ENCODE peak calls at places on chromosome 17, in ten cellular contexts. Q, O, B, A, V, U, T, L, K and G are unnamed samples. For H3K4me1, the result is how much of the 10 kb centered on the place peaks cover.

GRCh38 chr17:17751489-17751995 is 70.3 kb downstream of the RAI1 start:
- DNase-seq in L (no peak), V (no peak), K (no peak), U (no peak), T (no peak), Q (no peak), B (no peak), A (no peak), O (no peak), G (no peak)

GRCh38 chr17:31900877-31901276 is 631 bp downstream of the UTP6 start:
- DNase-seq in O (no peak), V (no peak), A (no peak), U (peak), B (peak), L (no peak), K (no peak), T (peak), Q (no peak), G (no peak)

GRCh38 chr17:39601758-39602532 is 5.8 kb downstream of the NEUROD2 start:
- DNase-seq in Q (no peak), A (no peak), T (no peak), U (no peak), B (no peak), K (no peak), O (no peak), L (no peak), V (no peak), G (no peak)

GRCh38 chr17:79968116-79968515 is 67.6 kb downstream of the TBC1D16 start:
- DNase-seq in U (no peak), K (no peak), V (no peak), T (no peak), Q (no peak), O (no peak), B (no peak), L (no peak), A (peak), G (no peak)

GRCh38 chr17:65131946-65132345 is 5.2 kb upstream of the RGS9 start:
- DNase-seq in U (peak), L (no peak), V (no peak), K (no peak), Q (no peak), B (peak), A (no peak), O (peak), T (no peak), G (no peak)

GRCh38 chr17:49114703-49115102 is 17.9 kb upstream of the B4GALNT2 start:
- DNase-seq in K (no peak), V (no peak), B (no peak), A (no peak), L (no peak), O (no peak), U (no peak), T (no peak), Q (no peak), G (no peak)

GRCh38 chr17:80346498-80347275 is 68.3 kb upstream of the ENDOV start:
- DNase-seq in Q (no peak), V (no peak), T (no peak), K (no peak), O (no peak), L (no peak), U (no peak), A (no peak), B (no peak), G (no peak)

GRCh38 chr17:79044462-79044861 is 20.5 kb downstream of the C1QTNF1 start:
- DNase-seq in K (no peak), A (no peak), V (no peak), L (no peak), U (no peak), O (no peak), B (no peak), T (no peak), Q (no peak), G (no peak)

GRCh38 chr17:59769891-59770290 is 62.4 kb downstream of the VMP1 start:
- DNase-seq in U (no peak), V (no peak), B (no peak), L (no peak), O (no peak), A (no peak), T (no peak), K (no peak), Q (no peak), G (no peak)

GRCh38 chr17:9004961-9005285 is 16.4 kb upstream of the NTN1 start:
- DNase-seq in K (no peak), O (no peak), Q (no peak), U (no peak), L (no peak), T (no peak), V (no peak), A (no peak), B (no peak), G (no peak)

GRCh38 chr17:49555495-49556018 is 20.1 kb upstream of the NXPH3 start:
- DNase-seq in U (no peak), B (no peak), V (no peak), A (no peak), L (no peak), Q (no peak), T (no peak), K (no peak), O (no peak), G (no peak)

GRCh38 chr17:79012563-79013134 is 3.1 kb upstream of the CANT1 start:
- DNase-seq in T (no peak), U (no peak), A (no peak), L (no peak), Q (no peak), V (peak), K (no peak), O (no peak), B (no peak), G (no peak)

GRCh38 chr17:34980681-34981537 is 597 bp downstream of the LIG3 start:
- DNase-seq in V (peak), A (peak), B (peak), O (peak), T (peak), U (peak), K (peak), Q (peak), L (peak), G (peak)

GRCh38 chr17:45031231-45032149 is 19.9 kb downstream of the DCAKD start:
- DNase-seq in V (no peak), A (no peak), Q (no peak), O (no peak), L (no peak), T (no peak), K (no peak), U (no peak), B (no peak), G (no peak)

GRCh38 chr17:74466785-74467158 is 338 bp downstream of the CD300A start:
- DNase-seq in A (no peak), K (no peak), O (no peak), V (no peak), U (no peak), L (no peak), B (no peak), T (no peak), Q (no peak), G (no peak)

GRCh38 chr17:50681260-50682200 is 26.2 kb downstream of the ANKRD40 start:
- DNase-seq in A (peak), T (peak), U (peak), O (peak), B (peak), V (peak), Q (peak), K (peak), L (peak), G (no peak)

GRCh38 chr17:73703216-73703615 is 59.0 kb upstream of the SDK2 start:
- DNase-seq in U (no peak), A (no peak), K (no peak), Q (no peak), L (no peak), O (no peak), V (no peak), B (no peak), T (no peak), G (no peak)

GRCh38 chr17:79125503-79125902 is 50.9 kb downstream of the ENGASE start:
- DNase-seq in B (no peak), O (no peak), K (no peak), L (no peak), T (no peak), V (no peak), Q (no peak), A (no peak), U (no peak), G (no peak)

GRCh38 chr17:65051922-65052321 is 4.6 kb downstream of the GNA13 start:
- DNase-seq in L (no peak), O (no peak), B (no peak), Q (no peak), U (no peak), K (no peak), V (no peak), A (no peak), T (no peak), G (no peak)

GRCh38 chr17:66331038-66331816 is 28.8 kb downstream of the PRKCA start:
- DNase-seq in B (no peak), L (no peak), O (no peak), U (no peak), Q (no peak), V (no peak), T (no peak), A (no peak), K (no peak), G (peak)

GRCh38 chr17:78915872-78916632 is 9.1 kb downstream of the TIMP2 start:
- DNase-seq in O (peak), Q (peak), T (no peak), U (no peak), K (peak), A (no peak), V (peak), L (peak), B (peak), G (no peak)

GRCh38 chr17:4949321-4950074 is 1.2 kb upstream of the PFN1 start:
- DNase-seq in K (peak), V (peak), O (peak), B (peak), L (peak), A (peak), Q (peak), U (peak), T (peak), G (peak)

GRCh38 chr17:14428640-14429029 is 127.8 kb downstream of the HS3ST3B1 start:
- DNase-seq in A (no peak), O (no peak), V (no peak), B (no peak), T (no peak), K (no peak), Q (no peak), U (no peak), L (no peak), G (peak)

GRCh38 chr17:39001703-39002637 is 34.8 kb upstream of the FBXO47 start:
- DNase-seq in Q (peak), O (peak), U (peak), V (peak), L (peak), A (peak), K (peak), T (no peak), B (peak), G (no peak)

GRCh38 chr17:81509048-81509686 is 3.4 kb downstream of the ACTG1 start:
- DNase-seq in U (no peak), T (peak), K (no peak), O (peak), Q (no peak), V (no peak), A (no peak), B (peak), L (no peak), G (no peak)

GRCh38 chr17:39147221-39148185 is 3.9 kb downstream of the PLXDC1 start:
- DNase-seq in O (no peak), T (no peak), K (peak), V (no peak), B (no peak), U (no peak), L (no peak), Q (no peak), A (no peak), G (no peak)

GRCh38 chr17:3512512-3513171 is 36.8 kb downstream of the ASPA start:
- DNase-seq in U (peak), K (peak), T (peak), B (no peak), L (peak), Q (peak), A (peak), V (peak), O (no peak), G (no peak)

GRCh38 chr17:33385133-33385532 is 92.0 kb upstream of the ASIC2 start:
- DNase-seq in Q (no peak), L (no peak), A (no peak), K (no peak), B (no peak), U (no peak), T (peak), V (no peak), O (no peak), G (no peak)

GRCh38 chr17:61833536-61834203 is 29.7 kb downstream of the BRIP1 start:
- DNase-seq in B (peak), K (no peak), A (no peak), O (peak), Q (no peak), L (no peak), V (no peak), T (no peak), U (peak), G (no peak)

GRCh38 chr17:40909755-40910154 is 24.7 kb upstream of the KRT20 start:
- DNase-seq in L (no peak), V (no peak), A (no peak), O (no peak), T (no peak), K (no peak), B (peak), U (peak), Q (no peak), G (no peak)

GRCh38 chr17:49404906-49405305 is 9.8 kb downstream of the PHB1 start:
- DNase-seq in Q (no peak), L (no peak), K (no peak), V (no peak), A (no peak), B (no peak), T (no peak), O (no peak), U (no peak), G (no peak)

GRCh38 chr17:13484020-13484419 is 117.7 kb downstream of the HS3ST3A1 start:
- DNase-seq in K (no peak), V (no peak), L (no peak), U (peak), T (no peak), Q (no peak), A (no peak), O (no peak), B (no peak), G (no peak)

GRCh38 chr17:44308320-44308818 is at the start of gene RUNDC3A:
- DNase-seq in L (peak), B (peak), A (peak), Q (peak), O (peak), U (peak), V (peak), K (peak), T (peak), G (peak)

GRCh38 chr17:4444782-4445473 is 11.2 kb downstream of the SPNS3 start:
- DNase-seq in K (peak), T (no peak), B (peak), L (peak), Q (peak), V (peak), O (peak), A (no peak), U (no peak), G (no peak)

GRCh38 chr17:18314059-18314730 is 599 bp downstream of the TOP3A start:
- DNase-seq in K (no peak), Q (no peak), U (peak), V (no peak), B (peak), A (no peak), L (no peak), O (no peak), T (peak), G (no peak)

GRCh38 chr17:27323538-27324212 is 29.8 kb downstream of the WSB1 start:
- DNase-seq in Q (peak), K (peak), V (peak), L (peak), O (peak), T (no peak), B (peak), U (peak), A (peak), G (no peak)

GRCh38 chr17:48100160-48100559 is 1.1 kb downstream of the CBX1 start:
- DNase-seq in Q (no peak), B (no peak), U (peak), O (no peak), A (no peak), L (no peak), K (no peak), V (no peak), T (no peak), G (no peak)

GRCh38 chr17:81398170-81398854 is 3.1 kb downstream of the BAHCC1 start:
- DNase-seq in Q (no peak), V (no peak), U (peak), L (no peak), A (no peak), O (peak), B (peak), T (peak), K (no peak), G (no peak)

GRCh38 chr17:7478276-7479138 is 924 bp downstream of the ZBTB4 start:
- DNase-seq in U (peak), K (peak), B (peak), L (peak), A (peak), O (peak), Q (no peak), V (peak), T (peak), G (peak)
- H3K4me1 ChIP-seq in U (under half), K (under half), B (under half), L (under half), A (under half), O (under half), Q (half or more), V (under half), T (under half), G (under half)

GRCh38 chr17:15456972-15457722 is 10.3 kb downstream of the CDRT4 start:
- DNase-seq in B (peak), U (peak), Q (peak), K (peak), T (no peak), A (peak), L (peak), V (no peak), O (no peak), G (no peak)
- TF ChIP-seq CTCF in B (no peak), U (peak), Q (no peak), K (peak), T (peak), A (peak), L (peak), V (no peak), O (no peak), G (no peak)

GRCh38 chr17:36939944-36940312 is 2.7 kb downstream of the LHX1 start:
- DNase-seq in T (no peak), V (no peak), U (no peak), K (no peak), Q (no peak), B (no peak), L (no peak), A (no peak), O (no peak), G (no peak)
- H3K4me1 ChIP-seq in T (under half), V (under half), U (under half), K (under half), Q (half or more), B (under half), L (under half), A (under half), O (under half), G (half or more)

GRCh38 chr17:53950207-53950857 is 127.6 kb downstream of the KIF2B start:
- DNase-seq in K (no peak), V (no peak), L (no peak), U (no peak), A (no peak), O (peak), Q (no peak), T (peak), B (no peak), G (no peak)
- TF ChIP-seq CTCF in K (no peak), V (no peak), L (no peak), U (no peak), A (no peak), O (no peak), Q (no peak), T (no peak), B (peak), G (no peak)

DNA sequence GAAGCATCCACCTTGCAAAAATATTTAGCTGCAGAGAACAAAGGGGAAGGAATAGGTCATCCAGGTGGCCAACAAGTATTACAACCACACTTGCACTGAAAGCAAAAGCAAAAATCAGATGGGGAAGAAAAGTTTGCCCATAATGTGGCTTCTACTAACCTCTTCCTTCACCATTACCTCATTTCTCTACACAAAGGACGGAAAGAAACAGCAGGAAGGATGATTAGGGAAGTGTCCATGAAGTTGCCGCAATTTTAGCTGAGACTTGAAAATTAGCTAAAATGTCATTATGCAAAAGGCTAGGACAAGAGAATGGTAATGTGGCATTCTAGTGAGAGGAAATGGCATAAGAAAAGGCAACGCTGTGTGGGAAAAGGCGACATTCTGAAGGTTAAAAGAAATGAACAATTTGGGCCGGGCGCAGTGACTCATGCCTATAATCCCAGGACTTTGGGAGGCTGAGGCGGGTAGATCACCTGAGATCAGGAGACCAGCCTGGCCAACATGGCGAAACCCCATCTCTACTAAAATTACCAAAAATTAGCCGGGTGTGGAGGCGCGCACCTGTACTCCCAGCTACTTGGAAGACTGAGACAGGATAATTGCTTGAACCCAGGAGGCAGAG is 13.7 kb downstream of the KANSL1 start:
- DNase-seq in U (no peak), K (no peak), L (no peak), B (no peak), O (no peak), A (no peak), V (no peak), Q (no peak), T (no peak), G (no peak)
- H3K4me1 ChIP-seq in U (under half), K (under half), L (under half), B (under half), O (half or more), A (under half), V (under half), Q (half or more), T (under half), G (half or more)

DNA sequence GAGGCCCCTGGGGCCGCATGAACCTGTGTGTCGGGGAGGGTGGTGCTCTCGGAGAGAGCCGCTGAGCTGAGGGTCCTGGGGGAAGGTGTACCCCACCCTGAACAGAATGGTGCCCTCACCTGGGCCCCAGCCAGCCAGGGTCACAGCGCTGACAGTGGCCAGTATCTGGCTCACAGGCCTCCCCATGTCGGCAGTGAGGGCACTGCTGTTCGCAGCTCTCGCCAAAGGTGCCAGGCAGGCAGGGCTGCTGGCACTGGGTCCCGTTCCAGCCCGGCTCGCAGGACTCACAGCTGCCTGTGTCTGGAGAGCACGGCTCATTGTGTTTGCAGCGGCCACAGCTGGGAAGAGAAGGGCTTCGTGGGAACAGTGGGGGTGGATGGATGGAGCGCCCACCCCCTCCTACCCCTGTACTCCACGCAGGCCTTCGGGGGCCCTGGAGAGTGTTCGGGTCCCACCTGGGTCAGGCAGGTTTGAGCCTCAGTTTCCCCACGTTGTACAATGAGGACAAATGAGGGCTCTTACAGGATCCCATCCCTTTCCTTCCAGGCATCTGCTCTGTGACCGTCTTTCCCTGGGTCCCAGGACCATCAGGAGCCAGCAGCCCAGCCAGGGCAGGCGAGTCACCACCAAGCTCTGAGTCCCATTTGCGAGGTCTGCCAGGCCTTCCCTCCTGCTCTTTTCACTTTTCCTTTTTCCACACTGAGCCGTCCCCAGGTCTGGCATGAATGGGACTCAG is 5.0 kb downstream of the SCARF1 start:
- DNase-seq in Q (no peak), B (no peak), A (no peak), K (no peak), L (no peak), O (no peak), T (no peak), V (no peak), U (no peak), G (no peak)
- TF ChIP-seq CTCF in Q (no peak), B (no peak), A (no peak), K (no peak), L (no peak), O (no peak), T (no peak), V (no peak), U (no peak), G (no peak)